ENCODE peak calls at places on chromosomes 16 and 17, in ten cellular contexts. W is adrenal gland, J is ovary, Q is body of pancreas, K is breast epithelium, T is endothelial cell of umbilical vein, U is A549, E is lower leg skin, Y is esophagus squamous epithelium, O is uterus. C is an unnamed sample.
A peak's percentile ranks its signal among the peaks of the same experiment; 100 is the strongest.

GRCh38 chr17:28381141-28381825 is 9.8 kb downstream of the SARM1 start:
- DNase-seq in W (no peak), E (no peak), Q (no peak), U (no peak), J (no peak), O (no peak), T (peak; percentile 36), Y (no peak), K (no peak), C (peak; percentile 65)

GRCh38 chr17:2551493-2551892 is 39.8 kb upstream of the METTL16 start:
- DNase-seq in Y (no peak), U (no peak), W (no peak), J (no peak), Q (no peak), E (no peak), O (no peak), K (no peak), T (no peak), C (no peak)

GRCh38 chr16:1470543-1471251 is 4.1 kb downstream of the CLCN7 start:
- DNase-seq in K (no peak), U (no peak), O (no peak), T (peak; percentile 22), Y (no peak), Q (no peak), E (no peak), J (no peak), W (peak; percentile 68), C (no peak)

GRCh38 chr17:67256075-67256732 is 11.2 kb upstream of the HELZ start:
- DNase-seq in T (no peak), O (no peak), K (no peak), W (no peak), Y (no peak), Q (no peak), J (no peak), E (no peak), U (no peak), C (no peak)

GRCh38 chr16:53053967-53054669 is 673 bp upstream of the CHD9 start:
- DNase-seq in U (no peak), T (no peak), O (peak; percentile 55), W (peak; percentile 58), E (peak; percentile 41), K (no peak), Y (no peak), Q (peak; percentile 37), J (peak; percentile 66), C (peak; percentile 76)

GRCh38 chr17:883586-883962 is 96.0 kb downstream of the NXN start:
- DNase-seq in Y (no peak), E (no peak), W (no peak), J (no peak), Q (no peak), K (no peak), U (no peak), O (no peak), T (no peak), C (no peak)

GRCh38 chr17:44970136-44970737 is 2.1 kb upstream of the C1QL1 start:
- DNase-seq in Y (no peak), E (no peak), U (no peak), T (no peak), W (peak; percentile 21), O (peak; percentile 58), J (no peak), K (no peak), Q (no peak), C (no peak)

GRCh38 chr17:59680314-59680713 is 26.9 kb downstream of the PTRH2 start:
- DNase-seq in Q (no peak), E (no peak), O (no peak), K (no peak), Y (no peak), T (no peak), J (no peak), W (no peak), U (no peak), C (no peak)

GRCh38 chr17:77445030-77445907 is 304.5 kb downstream of the SEC14L1 start:
- DNase-seq in U (no peak), Y (no peak), K (no peak), J (peak; percentile 69), W (peak; percentile 50), Q (no peak), E (no peak), T (no peak), O (peak; percentile 70), C (no peak)
- TF ChIP-seq POLR2A in U (no peak), Y (no peak), K (no peak), J (no peak), W (no peak), Q (no peak), E (no peak), T (no peak), O (no peak), C (no peak)

GRCh38 chr17:18260332-18261145 is at the start of gene MIEF2:
- DNase-seq in U (peak; percentile 100), W (peak; percentile 97), E (peak; percentile 94), J (peak; percentile 96), Q (peak; percentile 96), O (peak; percentile 95), Y (peak; percentile 67), K (peak; percentile 96), T (peak; percentile 96), C (peak; percentile 94)
- TF ChIP-seq POLR2A in U (peak; percentile 51), W (peak; percentile 71), E (no peak), J (peak; percentile 46), Q (peak; percentile 59), O (peak; percentile 10), Y (no peak), K (no peak), T (peak; percentile 52), C (peak; percentile 22)

GRCh38 chr17:42276359-42276608 is at the start of gene STAT5B:
- DNase-seq in E (no peak), O (peak; percentile 74), K (peak; percentile 67), U (peak; percentile 83), Y (no peak), W (peak; percentile 66), J (peak; percentile 77), T (peak; percentile 46), Q (peak; percentile 73), C (peak; percentile 92)
- TF ChIP-seq POLR2A in E (no peak), O (peak; percentile 70), K (no peak), U (peak; percentile 62), Y (no peak), W (peak; percentile 45), J (peak; percentile 67), T (no peak), Q (no peak), C (peak; percentile 72)

DNA sequence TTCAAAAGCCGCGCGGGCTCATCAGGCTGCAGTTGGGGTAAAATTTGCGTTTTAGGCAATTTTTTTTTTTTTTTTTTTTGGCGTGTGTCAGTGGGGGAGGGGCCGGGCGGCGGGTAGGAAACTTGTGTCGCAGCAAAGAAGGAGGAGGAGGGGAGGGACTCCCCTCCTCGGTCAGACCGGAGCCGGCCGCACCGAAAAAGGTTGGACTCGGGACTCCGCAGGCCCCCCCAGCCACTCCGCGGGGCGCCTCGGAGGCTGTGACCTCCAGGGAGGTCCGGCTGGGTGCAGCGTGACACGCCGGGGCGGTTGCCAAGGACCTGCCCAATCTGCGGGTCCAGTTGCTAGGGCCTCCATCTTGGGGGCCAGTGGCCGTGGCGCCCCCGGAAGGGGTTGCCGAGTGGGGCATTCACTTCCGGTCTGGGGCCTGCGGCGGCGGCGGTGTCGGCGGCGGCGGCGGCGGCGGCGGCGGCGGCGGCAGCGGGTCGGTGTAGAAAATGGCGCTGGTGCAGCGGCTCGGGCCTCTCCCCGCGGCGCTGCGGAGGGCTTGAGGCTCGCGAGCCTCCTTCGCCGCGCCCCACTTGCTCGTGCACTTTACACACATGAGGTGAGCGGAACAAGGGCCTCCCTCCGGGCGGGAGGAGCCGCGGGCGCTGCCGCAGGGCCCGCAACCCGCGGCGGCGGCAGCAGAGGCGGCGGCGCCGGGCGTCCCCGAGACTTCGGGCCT is at the start of gene TNRC6A:
- DNase-seq in O (peak; percentile 91), E (peak; percentile 84), U (peak; percentile 90), J (peak; percentile 94), Q (peak; percentile 88), W (peak; percentile 92), T (peak; percentile 88), Y (peak; percentile 24), K (peak; percentile 86), C (peak; percentile 93)
- TF ChIP-seq POLR2A in O (peak; percentile 70), E (peak; percentile 9), U (peak; percentile 62), J (peak; percentile 88), Q (peak; percentile 85), W (peak; percentile 77), T (peak; percentile 69), Y (no peak), K (peak; percentile 75), C (peak; percentile 62)

DNA sequence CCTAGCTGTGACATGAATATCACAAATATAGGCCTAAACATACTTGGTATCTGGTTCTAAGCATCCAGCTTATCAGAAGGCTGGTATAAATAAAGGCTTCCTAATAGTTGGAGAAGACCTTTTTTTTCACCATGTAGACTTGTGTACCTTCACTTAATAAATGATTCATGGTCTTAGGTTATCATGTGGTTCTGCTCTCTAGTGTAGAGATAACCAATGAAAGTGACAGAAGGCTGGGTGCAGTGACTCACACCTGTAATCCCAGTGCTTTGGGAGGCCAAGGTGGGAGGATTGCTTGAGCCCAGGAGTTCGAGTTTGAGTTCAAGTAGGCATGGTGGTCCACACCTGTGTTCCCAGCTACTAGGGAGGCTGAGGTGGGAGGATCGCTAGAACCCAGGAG is 3.1 kb downstream of the DDX19A start:
- DNase-seq in O (no peak), T (no peak), W (no peak), J (no peak), Y (no peak), U (no peak), K (no peak), E (no peak), Q (no peak), C (peak; percentile 23)
- TF ChIP-seq POLR2A in O (no peak), T (no peak), W (no peak), J (no peak), Y (no peak), U (no peak), K (no peak), E (no peak), Q (no peak), C (no peak)

DNA sequence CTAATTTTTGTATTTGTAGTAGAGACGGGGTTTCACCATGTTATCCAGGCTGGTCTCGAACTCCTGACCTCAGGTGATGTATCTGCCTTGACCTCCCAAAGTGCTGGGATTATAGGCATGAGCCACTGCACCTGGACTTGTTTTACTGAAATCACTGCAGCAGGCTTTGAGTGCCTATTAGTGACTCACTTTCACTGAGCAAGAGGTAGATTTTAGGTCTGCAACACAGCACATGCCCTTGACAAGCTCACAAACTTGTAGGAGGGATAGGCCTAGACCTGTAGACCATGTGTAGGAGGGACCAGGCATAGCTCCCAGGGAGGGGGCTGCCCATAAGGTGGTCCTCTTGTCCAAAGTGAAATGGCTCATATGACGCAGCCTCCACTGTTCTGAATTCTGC is 27.0 kb upstream of the RPTOR start:
- DNase-seq in O (no peak), Y (no peak), K (no peak), T (no peak), U (no peak), E (no peak), J (no peak), Q (no peak), W (no peak), C (no peak)
- TF ChIP-seq POLR2A in O (no peak), Y (no peak), K (no peak), T (no peak), U (no peak), E (no peak), J (no peak), Q (no peak), W (no peak), C (no peak)

GRCh38 chr16:75648265-75649076 is 898 bp downstream of the TERF2IP start:
- DNase-seq in Q (peak; percentile 86), Y (no peak), U (peak; percentile 72), K (peak; percentile 82), T (peak; percentile 83), E (peak; percentile 85), J (peak; percentile 84), O (peak; percentile 78), W (peak; percentile 88), C (peak; percentile 94)
- TF ChIP-seq POLR2A in Q (peak; percentile 1), Y (no peak), U (no peak), K (peak; percentile 18), T (peak; percentile 54), E (no peak), J (no peak), O (peak; percentile 52), W (peak; percentile 43), C (no peak)

C was measured in erythroblast.